ENCODE peak calls at places on chromosome 17, in ten cellular contexts. B is RWPE1; D is adipocyte; H is NCI-H1436 treated with DMSO at 0.1 percent for 48 hours; G is KBM-7; Z is COR-L47; O is AG04450; T is stimulated activated CD4-positive, alpha-beta T cell treated with anti-CD3 and anti-CD28 coated beads, TNF-alpha, amount 100 ng/mL, for 48 hours; I is NCI-H82; N is neural crest cell. X is an unnamed sample.

GRCh38 chr17:57535652-57536018 is 209.5 kb downstream of the CCDC182 start:
- DNase-seq in H (no peak), B (no peak), O (no peak), I (peak), D (no peak), G (no peak), N (no peak), T (no peak), Z (no peak), X (peak)

GRCh38 chr17:72351884-72352346 is 231.1 kb downstream of the SOX9 start:
- DNase-seq in T (no peak), N (no peak), B (no peak), I (no peak), D (no peak), O (no peak), G (no peak), Z (no peak), H (no peak), X (peak)

GRCh38 chr17:49029841-49030240 is 32.7 kb downstream of the IGF2BP1 start:
- DNase-seq in H (no peak), T (no peak), I (no peak), N (no peak), O (no peak), B (no peak), D (no peak), G (no peak), Z (no peak), X (no peak)

GRCh38 chr17:58387834-58388233 is 29.5 kb downstream of the RNF43 start:
- DNase-seq in Z (no peak), H (no peak), N (no peak), G (no peak), B (no peak), O (no peak), I (no peak), D (no peak), T (no peak), X (peak)

GRCh38 chr17:53722407-53722806 is 100.3 kb upstream of the KIF2B start:
- DNase-seq in G (no peak), I (no peak), N (no peak), T (no peak), D (peak), B (peak), O (peak), Z (no peak), H (no peak), X (no peak)

GRCh38 chr17:79926002-79926307 is 86.7 kb upstream of the CBX4 start:
- DNase-seq in I (no peak), O (no peak), D (no peak), N (no peak), Z (no peak), H (no peak), T (no peak), B (no peak), G (no peak), X (no peak)

GRCh38 chr17:17841620-17842025 is 4.8 kb upstream of the SREBF1 start:
- DNase-seq in N (no peak), Z (no peak), B (no peak), O (no peak), H (no peak), T (no peak), G (peak), D (no peak), I (no peak), X (peak)

GRCh38 chr17:73343168-73343634 is 31.4 kb upstream of the CDC42EP4 start:
- DNase-seq in O (peak), T (no peak), H (peak), Z (no peak), N (peak), I (peak), G (no peak), B (no peak), D (peak), X (peak)

GRCh38 chr17:4199818-4200402 is 56.9 kb downstream of the CYB5D2 start:
- DNase-seq in T (no peak), Z (no peak), D (peak), N (peak), H (no peak), G (peak), I (peak), O (no peak), B (peak), X (peak)

GRCh38 chr17:19812407-19812806 is 55.3 kb downstream of the ULK2 start:
- DNase-seq in D (peak), B (no peak), Z (no peak), O (no peak), H (no peak), I (peak), T (no peak), N (no peak), G (no peak), X (peak)

GRCh38 chr17:64411999-64412771 is 21.5 kb upstream of the PECAM1 start:
- DNase-seq in D (no peak), Z (peak), N (peak), B (no peak), H (peak), I (peak), O (no peak), G (peak), T (no peak), X (peak)

GRCh38 chr17:21174719-21175118 is 39.2 kb downstream of the TMEM11 start:
- DNase-seq in B (no peak), H (no peak), I (no peak), T (no peak), N (no peak), G (no peak), D (no peak), O (no peak), Z (no peak), X (no peak)

GRCh38 chr17:42120161-42121065 is 754 bp downstream of the KAT2A start:
- DNase-seq in B (peak), D (peak), I (peak), N (peak), Z (no peak), T (no peak), O (no peak), H (no peak), G (no peak), X (peak)

GRCh38 chr17:16085066-16085699 is 85.6 kb downstream of the TTC19 start:
- DNase-seq in T (no peak), O (peak), G (no peak), N (no peak), B (no peak), Z (no peak), D (peak), H (no peak), I (no peak), X (no peak)

GRCh38 chr17:39486242-39486641 is 25.0 kb downstream of the CDK12 start:
- DNase-seq in N (no peak), D (peak), I (no peak), B (no peak), G (no peak), Z (no peak), H (no peak), O (no peak), T (no peak), X (no peak)

GRCh38 chr17:79306688-79307323 is 232.2 kb downstream of the ENGASE start:
- DNase-seq in T (no peak), Z (peak), O (no peak), B (no peak), I (no peak), H (no peak), G (no peak), D (no peak), N (no peak), X (peak)

GRCh38 chr17:72380737-72381136 is 259.9 kb downstream of the SOX9 start:
- DNase-seq in Z (no peak), D (no peak), N (no peak), B (no peak), T (no peak), H (no peak), O (no peak), I (no peak), G (no peak), X (no peak)

GRCh38 chr17:71338396-71338795 is 782.4 kb upstream of the SOX9 start:
- DNase-seq in Z (no peak), G (no peak), H (no peak), O (no peak), D (peak), B (no peak), T (no peak), I (no peak), N (no peak), X (no peak)

GRCh38 chr17:327296-327695 is 25.3 kb downstream of the RPH3AL start:
- DNase-seq in I (no peak), T (no peak), N (no peak), H (no peak), Z (no peak), B (no peak), D (no peak), G (no peak), O (no peak), X (no peak)

GRCh38 chr17:73826872-73827228 is 182.6 kb upstream of the SDK2 start:
- DNase-seq in O (no peak), G (no peak), Z (no peak), N (no peak), T (no peak), B (no peak), I (no peak), D (no peak), H (no peak), X (no peak)

GRCh38 chr17:41910701-41911391 is 7.9 kb downstream of the ACLY start:
- DNase-seq in G (no peak), O (peak), H (no peak), T (no peak), N (no peak), B (peak), I (peak), D (peak), Z (no peak), X (no peak)

GRCh38 chr17:40014375-40014980 is 762 bp upstream of the CSF3 start:
- DNase-seq in I (no peak), T (no peak), H (no peak), D (no peak), B (no peak), O (no peak), Z (no peak), N (no peak), G (no peak), X (no peak)

GRCh38 chr17:6872941-6873340 is 41.4 kb upstream of the TEKT1 start:
- DNase-seq in G (no peak), O (no peak), H (no peak), B (no peak), T (no peak), N (no peak), D (no peak), Z (no peak), I (no peak), X (no peak)

GRCh38 chr17:77320501-77321256 is 179.9 kb downstream of the SEC14L1 start:
- DNase-seq in H (no peak), B (no peak), Z (no peak), I (no peak), N (no peak), T (no peak), D (peak), G (peak), O (no peak), X (no peak)

X was measured in NCI-H69.